ENCODE peak calls at places on chromosome 12, in eight cellular contexts. One of them, this sample, is unnamed.
A peak's percentile ranks its signal among the peaks of the same experiment; 100 is the strongest.

GRCh38 chr12:104877107-104877705 is 80.9 kb downstream of the SLC41A2 start:
- DNase-seq in effector memory CD4-positive, alpha-beta T cell: no peak
- DNase-seq in AG10803: peak; percentile 49
- DNase-seq in GM12865: peak; percentile 46
- DNase-seq in A549: peak; percentile 50
- DNase-seq in Peyer's patch: no peak
- DNase-seq in cardiac fibroblast: peak; percentile 67
- DNase-seq in endodermal cell: no peak
- DNase-seq in this sample: no peak

GRCh38 chr12:93570552-93571359 is 1.7 kb upstream of the SOCS2 start:
- DNase-seq in effector memory CD4-positive, alpha-beta T cell: peak; percentile 71
- DNase-seq in AG10803: peak; percentile 94
- DNase-seq in GM12865: peak; percentile 91
- DNase-seq in A549: peak; percentile 94
- DNase-seq in Peyer's patch: peak; percentile 97
- DNase-seq in cardiac fibroblast: peak; percentile 95
- DNase-seq in endodermal cell: peak; percentile 97
- DNase-seq in this sample: peak; percentile 95

GRCh38 chr12:12331244-12331771 is 18.7 kb downstream of the MANSC1 start:
- DNase-seq in effector memory CD4-positive, alpha-beta T cell: no peak
- DNase-seq in AG10803: no peak
- DNase-seq in GM12865: no peak
- DNase-seq in A549: no peak
- DNase-seq in Peyer's patch: no peak
- DNase-seq in cardiac fibroblast: no peak
- DNase-seq in endodermal cell: peak; percentile 89
- DNase-seq in this sample: peak; percentile 76

GRCh38 chr12:89225808-89226368 is 126.4 kb downstream of the DUSP6 start:
- DNase-seq in effector memory CD4-positive, alpha-beta T cell: no peak
- DNase-seq in AG10803: peak; percentile 93
- DNase-seq in GM12865: peak; percentile 57
- DNase-seq in A549: peak; percentile 32
- DNase-seq in Peyer's patch: no peak
- DNase-seq in cardiac fibroblast: peak; percentile 98
- DNase-seq in endodermal cell: peak; percentile 76
- DNase-seq in this sample: peak; percentile 6

GRCh38 chr12:104226672-104227071 is 11.1 kb downstream of the TXNRD1 start:
- DNase-seq in effector memory CD4-positive, alpha-beta T cell: no peak
- DNase-seq in AG10803: peak; percentile 22
- DNase-seq in GM12865: no peak
- DNase-seq in A549: no peak
- DNase-seq in Peyer's patch: no peak
- DNase-seq in cardiac fibroblast: peak; percentile 82
- DNase-seq in endodermal cell: no peak
- DNase-seq in this sample: no peak

GRCh38 chr12:124493809-124494750 is 73.3 kb downstream of the NCOR2 start:
- DNase-seq in effector memory CD4-positive, alpha-beta T cell: no peak
- DNase-seq in AG10803: no peak
- DNase-seq in GM12865: peak; percentile 94
- DNase-seq in A549: no peak
- DNase-seq in Peyer's patch: no peak
- DNase-seq in cardiac fibroblast: no peak
- DNase-seq in endodermal cell: no peak
- DNase-seq in this sample: peak; percentile 53

GRCh38 chr12:102061096-102061555 is 665 bp downstream of the WASHC3 start:
- DNase-seq in effector memory CD4-positive, alpha-beta T cell: no peak
- DNase-seq in AG10803: peak; percentile 5
- DNase-seq in GM12865: peak; percentile 81
- DNase-seq in A549: no peak
- DNase-seq in Peyer's patch: no peak
- DNase-seq in cardiac fibroblast: peak; percentile 25
- DNase-seq in endodermal cell: no peak
- DNase-seq in this sample: no peak

GRCh38 chr12:71602745-71603577 is 60.7 kb downstream of the ZFC3H1 start:
- DNase-seq in effector memory CD4-positive, alpha-beta T cell: no peak
- DNase-seq in AG10803: no peak
- DNase-seq in GM12865: no peak
- DNase-seq in A549: no peak
- DNase-seq in Peyer's patch: no peak
- DNase-seq in cardiac fibroblast: no peak
- DNase-seq in endodermal cell: peak; percentile 40
- DNase-seq in this sample: no peak

GRCh38 chr12:113448874-113449273 is 22.8 kb downstream of the LHX5 start:
- DNase-seq in effector memory CD4-positive, alpha-beta T cell: no peak
- DNase-seq in AG10803: no peak
- DNase-seq in GM12865: no peak
- DNase-seq in A549: no peak
- DNase-seq in Peyer's patch: no peak
- DNase-seq in cardiac fibroblast: no peak
- DNase-seq in endodermal cell: no peak
- DNase-seq in this sample: no peak

GRCh38 chr12:114319422-114319821 is 86.5 kb downstream of the TBX5 start:
- DNase-seq in effector memory CD4-positive, alpha-beta T cell: no peak
- DNase-seq in AG10803: peak; percentile 70
- DNase-seq in GM12865: no peak
- DNase-seq in A549: no peak
- DNase-seq in Peyer's patch: no peak
- DNase-seq in cardiac fibroblast: no peak
- DNase-seq in endodermal cell: no peak
- DNase-seq in this sample: no peak

GRCh38 chr12:132282950-132283771 is 46.2 kb downstream of the GALNT9 start:
- DNase-seq in effector memory CD4-positive, alpha-beta T cell: no peak
- DNase-seq in AG10803: no peak
- DNase-seq in GM12865: no peak
- DNase-seq in A549: no peak
- DNase-seq in Peyer's patch: no peak
- DNase-seq in cardiac fibroblast: no peak
- DNase-seq in endodermal cell: peak; percentile 90
- DNase-seq in this sample: peak; percentile 85

GRCh38 chr12:52081263-52081733 is 1.8 kb downstream of the SMIM41 start:
- DNase-seq in effector memory CD4-positive, alpha-beta T cell: no peak
- DNase-seq in AG10803: no peak
- DNase-seq in GM12865: peak; percentile 54
- DNase-seq in A549: no peak
- DNase-seq in Peyer's patch: no peak
- DNase-seq in cardiac fibroblast: no peak
- DNase-seq in endodermal cell: no peak
- DNase-seq in this sample: peak; percentile 73

GRCh38 chr12:52083638-52083996 is 4.1 kb downstream of the SMIM41 start:
- DNase-seq in effector memory CD4-positive, alpha-beta T cell: no peak
- DNase-seq in AG10803: no peak
- DNase-seq in GM12865: no peak
- DNase-seq in A549: no peak
- DNase-seq in Peyer's patch: no peak
- DNase-seq in cardiac fibroblast: no peak
- DNase-seq in endodermal cell: no peak
- DNase-seq in this sample: no peak

GRCh38 chr12:52082668-52082987 is 3.1 kb downstream of the SMIM41 start:
- DNase-seq in effector memory CD4-positive, alpha-beta T cell: no peak
- DNase-seq in AG10803: no peak
- DNase-seq in GM12865: no peak
- DNase-seq in A549: no peak
- DNase-seq in Peyer's patch: no peak
- DNase-seq in cardiac fibroblast: no peak
- DNase-seq in endodermal cell: no peak
- DNase-seq in this sample: peak; percentile 55

GRCh38 chr12:52082988-52083637 is 3.6 kb downstream of the SMIM41 start:
- DNase-seq in effector memory CD4-positive, alpha-beta T cell: peak; percentile 45
- DNase-seq in AG10803: peak; percentile 81
- DNase-seq in GM12865: peak; percentile 65
- DNase-seq in A549: peak; percentile 57
- DNase-seq in Peyer's patch: no peak
- DNase-seq in cardiac fibroblast: peak; percentile 49
- DNase-seq in endodermal cell: peak; percentile 93
- DNase-seq in this sample: peak; percentile 95

DNA sequence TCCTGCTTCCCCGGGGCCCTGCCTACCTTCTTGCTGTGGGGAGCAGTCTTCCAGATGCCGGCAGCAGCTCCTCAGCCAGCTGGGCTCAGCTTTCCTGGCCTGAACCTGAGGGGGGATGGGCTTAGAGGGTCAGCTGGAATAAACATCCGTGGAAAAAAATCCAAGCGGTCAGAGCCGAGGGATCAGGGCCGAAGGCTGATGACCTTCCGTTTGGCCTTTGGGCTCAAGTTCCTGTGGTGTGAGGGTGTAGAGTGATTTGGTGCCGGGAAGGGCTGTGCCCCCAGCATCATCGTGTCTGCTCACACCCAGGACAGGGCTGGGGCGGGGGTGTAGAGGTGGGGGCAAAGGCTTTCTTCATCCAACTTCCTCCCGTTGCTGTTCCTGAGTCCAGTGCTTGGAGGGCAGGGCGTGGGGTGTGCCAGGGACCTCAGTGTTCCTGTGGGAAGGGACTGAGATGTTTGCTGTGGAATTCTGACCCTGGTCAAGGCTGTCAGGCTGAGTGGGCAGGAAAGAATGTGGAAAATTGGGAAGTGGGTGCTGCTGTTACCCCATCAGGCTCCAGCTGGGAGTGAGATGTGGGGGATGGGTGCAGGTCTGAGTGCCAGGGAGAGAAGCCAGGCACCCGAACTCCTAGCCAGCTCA is 2.6 kb downstream of the SMIM41 start:
- DNase-seq in effector memory CD4-positive, alpha-beta T cell: no peak
- DNase-seq in AG10803: peak; percentile 86
- DNase-seq in GM12865: no peak
- DNase-seq in A549: no peak
- DNase-seq in Peyer's patch: no peak
- DNase-seq in cardiac fibroblast: no peak
- DNase-seq in endodermal cell: peak; percentile 75
- DNase-seq in this sample: peak; percentile 72
- H3K4me3 ChIP-seq in effector memory CD4-positive, alpha-beta T cell: no peak overlapping the region
- H3K4me3 ChIP-seq in AG10803: no peak overlapping the region
- H3K4me3 ChIP-seq in GM12865: no peak overlapping the region
- H3K4me3 ChIP-seq in A549: no peak overlapping the region
- H3K4me3 ChIP-seq in Peyer's patch: no peak overlapping the region
- H3K4me3 ChIP-seq in cardiac fibroblast: no peak overlapping the region
- H3K4me3 ChIP-seq in endodermal cell: no peak overlapping the region
- H3K4me3 ChIP-seq in this sample: no peak overlapping the region

GRCh38 chr12:130919115-130919514 is 34.6 kb upstream of the ADGRD1 start:
- DNase-seq in effector memory CD4-positive, alpha-beta T cell: no peak
- DNase-seq in AG10803: no peak
- DNase-seq in GM12865: no peak
- DNase-seq in A549: no peak
- DNase-seq in Peyer's patch: no peak
- DNase-seq in cardiac fibroblast: peak; percentile 9
- DNase-seq in endodermal cell: no peak
- DNase-seq in this sample: no peak

GRCh38 chr12:130911933-130912332 is 40.1 kb downstream of the RAN start:
- DNase-seq in effector memory CD4-positive, alpha-beta T cell: no peak
- DNase-seq in AG10803: no peak
- DNase-seq in GM12865: no peak
- DNase-seq in A549: no peak
- DNase-seq in Peyer's patch: no peak
- DNase-seq in cardiac fibroblast: no peak
- DNase-seq in endodermal cell: no peak
- DNase-seq in this sample: no peak

GRCh38 chr12:130917607-130918006 is 36.1 kb upstream of the ADGRD1 start:
- DNase-seq in effector memory CD4-positive, alpha-beta T cell: no peak
- DNase-seq in AG10803: no peak
- DNase-seq in GM12865: no peak
- DNase-seq in A549: no peak
- DNase-seq in Peyer's patch: no peak
- DNase-seq in cardiac fibroblast: no peak
- DNase-seq in endodermal cell: no peak
- DNase-seq in this sample: no peak

GRCh38 chr12:130920119-130920703 is 33.5 kb upstream of the ADGRD1 start:
- DNase-seq in effector memory CD4-positive, alpha-beta T cell: no peak
- DNase-seq in AG10803: peak; percentile 64
- DNase-seq in GM12865: no peak
- DNase-seq in A549: no peak
- DNase-seq in Peyer's patch: no peak
- DNase-seq in cardiac fibroblast: no peak
- DNase-seq in endodermal cell: no peak
- DNase-seq in this sample: no peak

DNA sequence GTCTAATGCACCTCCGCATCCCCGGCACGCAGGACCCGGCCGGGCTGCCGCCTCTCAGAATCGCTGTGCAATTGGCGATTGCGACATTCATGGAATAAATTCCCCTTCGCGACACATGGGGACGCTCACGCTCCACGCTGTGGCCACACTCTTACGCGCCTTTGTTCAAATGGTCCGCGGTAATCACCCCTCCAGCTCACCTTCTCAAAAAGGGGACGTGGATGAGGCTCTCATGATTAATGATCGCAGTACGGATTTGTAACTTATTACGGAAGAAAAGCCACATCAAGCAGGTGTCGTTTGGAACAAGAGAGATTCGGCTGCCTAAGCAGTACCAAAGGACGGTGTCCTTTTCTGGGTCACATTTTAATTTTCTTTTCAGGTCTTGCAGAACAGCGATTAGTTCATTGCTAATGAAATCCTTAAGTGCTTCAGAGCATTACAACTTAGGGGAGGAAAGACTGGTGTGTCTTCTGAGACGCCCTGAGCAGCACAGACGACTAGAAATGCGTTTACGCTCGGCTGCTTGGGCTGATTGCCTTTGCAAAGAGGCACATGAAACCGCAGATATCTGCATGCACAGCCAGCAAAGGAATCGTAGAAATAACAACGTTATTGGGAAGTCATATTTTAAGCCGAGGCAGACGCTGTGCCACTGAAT is 37.3 kb upstream of the ADGRD1 start:
- DNase-seq in effector memory CD4-positive, alpha-beta T cell: no peak
- DNase-seq in AG10803: peak; percentile 61
- DNase-seq in GM12865: peak; percentile 69
- DNase-seq in A549: peak; percentile 74
- DNase-seq in Peyer's patch: peak; percentile 54
- DNase-seq in cardiac fibroblast: peak; percentile 64
- DNase-seq in endodermal cell: peak; percentile 86
- DNase-seq in this sample: peak; percentile 80
- H3K4me3 ChIP-seq in effector memory CD4-positive, alpha-beta T cell: no peak overlapping the region
- H3K4me3 ChIP-seq in AG10803: peak overlapping the region; percentile 24
- H3K4me3 ChIP-seq in GM12865: no peak overlapping the region
- H3K4me3 ChIP-seq in A549: peak overlapping the region; percentile 21
- H3K4me3 ChIP-seq in Peyer's patch: no peak overlapping the region
- H3K4me3 ChIP-seq in cardiac fibroblast: no peak overlapping the region
- H3K4me3 ChIP-seq in endodermal cell: no peak overlapping the region
- H3K4me3 ChIP-seq in this sample: no peak overlapping the region

GRCh38 chr12:95220726-95221125 is 3.1 kb downstream of the VEZT start:
- DNase-seq in effector memory CD4-positive, alpha-beta T cell: no peak
- DNase-seq in AG10803: no peak
- DNase-seq in GM12865: no peak
- DNase-seq in A549: no peak
- DNase-seq in Peyer's patch: no peak
- DNase-seq in cardiac fibroblast: no peak
- DNase-seq in endodermal cell: no peak
- DNase-seq in this sample: no peak
- H3K4me3 ChIP-seq in effector memory CD4-positive, alpha-beta T cell: no peak overlapping the region
- H3K4me3 ChIP-seq in AG10803: no peak overlapping the region
- H3K4me3 ChIP-seq in GM12865: no peak overlapping the region
- H3K4me3 ChIP-seq in A549: no peak overlapping the region
- H3K4me3 ChIP-seq in Peyer's patch: no peak overlapping the region
- H3K4me3 ChIP-seq in cardiac fibroblast: no peak overlapping the region
- H3K4me3 ChIP-seq in endodermal cell: peak overlapping the region; percentile 95
- H3K4me3 ChIP-seq in this sample: no peak overlapping the region

DNA sequence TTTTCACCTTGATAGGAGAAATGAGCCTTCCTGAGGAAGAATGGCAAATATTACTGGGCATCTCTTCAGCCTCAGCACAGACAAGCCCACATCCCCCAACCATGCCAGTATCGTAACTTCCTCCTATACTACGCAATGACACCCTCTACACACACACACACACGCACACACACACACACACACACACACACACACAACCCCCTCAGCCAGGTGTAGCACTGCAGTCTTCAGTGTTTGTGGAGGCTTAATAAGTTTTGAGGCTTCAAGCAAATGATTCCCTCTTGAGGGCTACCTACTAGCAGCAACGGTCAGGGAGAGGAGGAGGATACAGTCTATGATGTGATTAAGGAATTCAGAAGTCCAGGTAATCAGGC is 1.6 kb downstream of the DGKA start:
- DNase-seq in effector memory CD4-positive, alpha-beta T cell: no peak
- DNase-seq in AG10803: peak; percentile 46
- DNase-seq in GM12865: peak; percentile 36
- DNase-seq in A549: peak; percentile 32
- DNase-seq in Peyer's patch: no peak
- DNase-seq in cardiac fibroblast: peak; percentile 41
- DNase-seq in endodermal cell: peak; percentile 61
- DNase-seq in this sample: no peak
- H3K4me3 ChIP-seq in effector memory CD4-positive, alpha-beta T cell: peak overlapping the region; percentile 82
- H3K4me3 ChIP-seq in AG10803: peak overlapping the region; percentile 88
- H3K4me3 ChIP-seq in GM12865: peak overlapping the region; percentile 82
- H3K4me3 ChIP-seq in A549: peak overlapping the region; percentile 54
- H3K4me3 ChIP-seq in Peyer's patch: peak overlapping the region; percentile 81
- H3K4me3 ChIP-seq in cardiac fibroblast: peak overlapping the region; percentile 83
- H3K4me3 ChIP-seq in endodermal cell: peak overlapping the region; percentile 84
- H3K4me3 ChIP-seq in this sample: peak overlapping the region; percentile 59